ENCODE peak calls at places on chromosomes 1 and 21, in nine cellular contexts. M is astrocyte of the spinal cord; D is lower lobe of right lung; X is foreskin fibroblast; U is HL-60; H is CD4-positive, alpha-beta T cell; R is brain microvascular endothelial cell; B is BE2C; V is GM12878. N is an unnamed sample.

GRCh38 chr1:153612755-153613331 is at the start of gene S100A16:
- DNase-seq in M (peak), D (peak), X (peak), U (no peak), H (no peak), R (peak), B (no peak), V (no peak), N (peak)

GRCh38 chr1:248755505-248755904 is at the start of gene LYPD8:
- DNase-seq in M (no peak), D (no peak), X (no peak), U (no peak), H (no peak), R (no peak), B (no peak), V (no peak), N (no peak)

GRCh38 chr1:192913683-192914082 is 104.8 kb downstream of the RGS2 start:
- DNase-seq in M (no peak), D (no peak), X (no peak), U (no peak), H (no peak), R (no peak), B (no peak), V (no peak), N (no peak)

GRCh38 chr21:41228006-41228370 is 60.0 kb downstream of the BACE2 start:
- DNase-seq in M (no peak), D (no peak), X (no peak), U (no peak), H (no peak), R (no peak), B (no peak), V (no peak), N (no peak)

GRCh38 chr1:109910963-109911798 is 532 bp downstream of the CSF1 start:
- DNase-seq in M (no peak), D (no peak), X (no peak), U (no peak), H (peak), R (no peak), B (no peak), V (no peak), N (no peak)

GRCh38 chr21:45460011-45460565 is 55.1 kb downstream of the COL18A1 start:
- DNase-seq in M (no peak), D (no peak), X (no peak), U (no peak), H (no peak), R (no peak), B (no peak), V (no peak), N (no peak)

GRCh38 chr1:111402083-111402482 is 25.5 kb downstream of the OVGP1 start:
- DNase-seq in M (no peak), D (no peak), X (no peak), U (no peak), H (no peak), R (no peak), B (no peak), V (no peak), N (no peak)

GRCh38 chr1:215543191-215543606 is 23.9 kb upstream of the KCTD3 start:
- DNase-seq in M (peak), D (no peak), X (peak), U (no peak), H (no peak), R (no peak), B (peak), V (peak), N (no peak)

DNA sequence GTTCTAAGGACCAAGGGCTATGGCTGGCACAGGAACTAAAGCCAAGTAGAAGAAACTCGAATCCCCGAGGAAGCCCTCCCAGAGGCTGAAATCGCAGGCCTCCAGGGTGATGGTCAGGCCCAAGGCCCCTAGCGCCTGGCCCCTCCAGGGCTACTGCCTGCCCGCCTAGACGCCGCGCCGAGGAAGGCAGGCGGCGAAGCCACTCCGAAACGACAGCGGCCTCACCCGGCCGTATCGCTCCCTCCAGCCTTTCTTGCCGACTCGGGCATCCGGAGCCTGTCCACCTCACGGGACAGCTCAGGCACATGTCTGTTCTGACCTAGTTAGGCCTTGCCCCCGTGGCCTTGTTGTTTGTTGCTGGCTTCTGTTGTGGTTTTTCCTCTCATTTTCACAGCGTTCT is 9.7 kb upstream of the LHX8 start:
- DNase-seq in M (no peak), D (no peak), X (no peak), U (no peak), H (no peak), R (no peak), B (no peak), V (no peak), N (no peak)
- TF ChIP-seq CTCF in M (peak), D (no peak), X (no peak), U (no peak), H (no peak), R (no peak), B (no peak), V (no peak), N (no peak)

GRCh38 chr1:83773059-83773458 is 225.9 kb downstream of the TTLL7 start:
- DNase-seq in M (no peak), D (no peak), X (no peak), U (no peak), H (no peak), R (no peak), B (no peak), V (no peak), N (no peak)

GRCh38 chr1:83769072-83769471 is 229.9 kb downstream of the TTLL7 start:
- DNase-seq in M (no peak), D (no peak), X (no peak), U (no peak), H (no peak), R (no peak), B (no peak), V (no peak), N (no peak)

GRCh38 chr1:83766182-83766825 is 232.6 kb downstream of the TTLL7 start:
- DNase-seq in M (no peak), D (no peak), X (no peak), U (no peak), H (no peak), R (no peak), B (no peak), V (no peak), N (no peak)

GRCh38 chr1:83770322-83770661 is 228.6 kb downstream of the TTLL7 start:
- DNase-seq in M (no peak), D (no peak), X (no peak), U (no peak), H (no peak), R (no peak), B (no peak), V (no peak), N (no peak)

GRCh38 chr1:83769594-83770321 is 229.2 kb downstream of the TTLL7 start:
- DNase-seq in M (no peak), D (no peak), X (no peak), U (no peak), H (no peak), R (no peak), B (no peak), V (no peak), N (no peak)
- TF ChIP-seq CTCF in M (no peak), D (no peak), X (no peak), U (no peak), H (no peak), R (no peak), B (no peak), V (no peak), N (no peak)

GRCh38 chr1:157566484-157567300 is 14.4 kb upstream of the FCRL5 start:
- DNase-seq in M (no peak), D (no peak), X (no peak), U (peak), H (no peak), R (no peak), B (no peak), V (peak), N (no peak)
- TF ChIP-seq CTCF in M (no peak), D (no peak), X (no peak), U (no peak), H (no peak), R (no peak), B (no peak), V (no peak), N (no peak)

DNA sequence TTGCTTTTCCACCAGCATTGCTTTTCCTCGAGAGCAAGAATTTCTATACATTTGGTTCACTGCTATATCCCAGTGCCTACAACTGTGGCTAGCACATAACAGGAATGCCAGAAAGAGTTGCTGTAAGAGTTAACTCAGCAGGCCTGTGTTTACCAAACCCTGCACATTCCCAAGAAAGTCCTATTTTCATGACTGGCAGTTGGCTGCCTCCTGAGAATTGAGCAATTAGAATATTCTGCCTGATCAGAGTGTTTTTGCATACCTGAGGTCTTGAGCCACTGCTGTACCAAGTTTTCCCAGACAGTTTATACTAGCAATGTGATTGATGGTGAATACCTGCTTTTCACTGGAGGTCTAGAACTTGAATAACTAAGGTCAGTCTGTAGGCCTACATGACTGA is 2.7 kb upstream of the GNPAT start:
- DNase-seq in M (no peak), D (no peak), X (no peak), U (no peak), H (no peak), R (no peak), B (no peak), V (no peak), N (no peak)
- TF ChIP-seq CTCF in M (no peak), D (no peak), X (no peak), U (no peak), H (no peak), R (no peak), B (no peak), V (no peak), N (no peak)

DNA sequence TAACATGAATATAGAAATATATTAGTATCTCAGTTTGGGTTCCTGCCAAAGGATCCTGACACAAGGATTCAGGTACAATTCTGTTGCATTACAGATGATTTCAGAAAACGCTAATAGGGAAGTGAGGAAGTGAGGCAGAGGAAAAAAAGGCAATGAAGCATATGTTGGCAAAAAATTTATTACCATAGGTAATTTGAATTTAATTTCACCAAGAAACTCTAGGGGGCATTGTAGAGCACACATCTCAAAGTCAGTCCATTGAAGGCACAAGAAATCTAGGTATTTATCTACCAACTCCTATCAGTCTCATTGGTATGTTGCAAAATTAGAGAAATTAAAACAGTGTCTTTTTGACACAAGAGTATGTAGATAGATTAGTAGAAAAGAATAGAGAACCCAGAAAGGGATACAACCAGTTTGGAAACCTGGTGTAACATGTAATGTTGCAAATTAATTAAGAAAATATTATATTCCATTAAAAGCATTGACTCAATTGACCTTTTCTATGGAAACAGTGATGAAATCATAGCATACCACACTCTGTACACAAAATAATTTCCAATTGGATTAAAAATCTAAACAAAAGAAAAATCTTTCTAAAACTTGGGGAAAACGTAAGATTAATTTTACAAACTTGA is 104.9 kb upstream of the SNX7 start:
- DNase-seq in M (peak), D (no peak), X (no peak), U (no peak), H (no peak), R (no peak), B (no peak), V (no peak), N (no peak)
- TF ChIP-seq CTCF in M (peak), D (peak), X (peak), U (peak), H (no peak), R (peak), B (peak), V (peak), N (peak)

DNA sequence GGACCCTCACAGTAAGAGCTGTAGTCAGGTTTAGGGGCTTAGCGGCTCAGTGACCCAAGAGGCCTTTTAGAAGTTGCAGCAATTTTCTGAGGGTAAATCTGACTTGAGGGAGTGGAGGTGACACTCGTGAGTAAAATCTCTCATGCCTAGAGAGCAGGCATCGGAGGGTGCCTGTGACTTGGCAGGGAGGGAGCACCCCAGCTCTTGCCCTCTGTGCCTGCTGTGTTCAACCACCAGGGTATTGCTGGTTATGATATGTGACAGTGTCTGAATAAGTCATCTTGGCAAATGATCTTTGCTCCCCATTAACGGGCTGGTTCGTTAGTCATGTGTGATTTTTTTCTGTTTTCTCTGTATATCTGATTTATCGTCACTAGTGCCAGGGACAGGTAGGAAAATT is 5.9 kb downstream of the MAN1C1 start:
- DNase-seq in M (no peak), D (no peak), X (no peak), U (no peak), H (no peak), R (no peak), B (no peak), V (no peak), N (no peak)
- TF ChIP-seq CTCF in M (no peak), D (no peak), X (no peak), U (no peak), H (peak), R (no peak), B (no peak), V (no peak), N (no peak)

GRCh38 chr21:31107151-31107785 is 69.0 kb upstream of the KRTAP19-8 start:
- DNase-seq in M (no peak), D (no peak), X (no peak), U (no peak), H (no peak), R (no peak), B (no peak), V (no peak), N (no peak)

GRCh38 chr21:31110430-31110829 is 72.2 kb upstream of the KRTAP19-8 start:
- DNase-seq in M (peak), D (no peak), X (no peak), U (no peak), H (no peak), R (no peak), B (no peak), V (no peak), N (no peak)

GRCh38 chr21:31107871-31108270 is 69.6 kb upstream of the KRTAP19-8 start:
- DNase-seq in M (no peak), D (no peak), X (no peak), U (peak), H (no peak), R (no peak), B (no peak), V (no peak), N (no peak)

GRCh38 chr21:31111093-31111492 is 72.8 kb upstream of the KRTAP19-8 start:
- DNase-seq in M (peak), D (no peak), X (no peak), U (no peak), H (no peak), R (no peak), B (no peak), V (no peak), N (no peak)

GRCh38 chr21:31108969-31109368 is 70.7 kb upstream of the KRTAP19-8 start:
- DNase-seq in M (peak), D (no peak), X (no peak), U (no peak), H (no peak), R (no peak), B (no peak), V (no peak), N (no peak)
- TF ChIP-seq CTCF in M (peak), D (peak), X (peak), U (no peak), H (peak), R (peak), B (peak), V (peak), N (no peak)

GRCh38 chr1:36354486-36354885 is 31.0 kb upstream of the EVA1B start:
- DNase-seq in M (no peak), D (no peak), X (no peak), U (no peak), H (no peak), R (no peak), B (no peak), V (no peak), N (no peak)

GRCh38 chr1:36350659-36351171 is 27.3 kb upstream of the EVA1B start:
- DNase-seq in M (peak), D (peak), X (peak), U (no peak), H (peak), R (peak), B (no peak), V (no peak), N (no peak)

GRCh38 chr1:36351222-36351977 is 28.0 kb upstream of the EVA1B start:
- DNase-seq in M (peak), D (no peak), X (peak), U (no peak), H (no peak), R (peak), B (peak), V (no peak), N (no peak)

GRCh38 chr1:36352910-36353878 is 29.7 kb upstream of the EVA1B start:
- DNase-seq in M (peak), D (no peak), X (peak), U (no peak), H (no peak), R (peak), B (no peak), V (no peak), N (no peak)

DNA sequence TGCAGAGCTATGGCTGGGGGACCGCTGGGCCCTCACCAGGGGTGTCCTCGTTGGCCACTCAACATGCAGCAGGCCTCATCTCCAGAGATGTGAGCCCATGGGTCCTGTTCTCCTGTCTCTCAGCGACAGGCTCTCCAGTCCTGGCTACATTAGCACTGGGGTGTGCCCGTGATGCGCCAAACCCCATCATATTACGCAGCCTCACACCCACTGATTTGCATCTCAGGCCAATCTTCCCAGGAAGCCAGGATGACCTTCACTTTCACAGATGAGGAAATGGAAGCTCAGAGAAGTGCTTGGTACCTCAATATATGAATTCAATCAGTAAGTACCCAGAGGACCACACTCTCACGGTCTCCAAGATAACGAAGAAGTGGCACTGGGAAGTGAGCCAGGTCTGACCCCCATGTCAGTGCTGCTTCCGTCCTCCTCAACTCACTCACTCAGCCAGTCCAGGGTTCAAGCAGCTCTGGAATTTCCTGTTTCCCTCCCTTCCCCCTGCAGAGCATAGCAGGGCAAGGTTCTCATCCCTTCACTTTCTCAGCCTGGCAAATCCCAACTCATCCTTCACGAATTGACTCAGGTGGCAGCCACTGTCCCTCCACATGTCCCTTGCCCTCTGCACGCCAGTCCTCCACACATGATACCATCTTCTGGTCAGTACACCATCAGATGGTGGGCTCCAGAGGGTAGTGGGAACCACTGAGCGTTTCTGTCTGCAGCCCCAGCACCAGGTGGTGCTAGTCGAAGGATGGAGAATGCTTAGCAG is 28.9 kb upstream of the EVA1B start:
- DNase-seq in M (peak), D (no peak), X (peak), U (no peak), H (no peak), R (no peak), B (no peak), V (no peak), N (no peak)
- TF ChIP-seq CTCF in M (peak), D (no peak), X (no peak), U (no peak), H (no peak), R (peak), B (no peak), V (no peak), N (no peak)

DNA sequence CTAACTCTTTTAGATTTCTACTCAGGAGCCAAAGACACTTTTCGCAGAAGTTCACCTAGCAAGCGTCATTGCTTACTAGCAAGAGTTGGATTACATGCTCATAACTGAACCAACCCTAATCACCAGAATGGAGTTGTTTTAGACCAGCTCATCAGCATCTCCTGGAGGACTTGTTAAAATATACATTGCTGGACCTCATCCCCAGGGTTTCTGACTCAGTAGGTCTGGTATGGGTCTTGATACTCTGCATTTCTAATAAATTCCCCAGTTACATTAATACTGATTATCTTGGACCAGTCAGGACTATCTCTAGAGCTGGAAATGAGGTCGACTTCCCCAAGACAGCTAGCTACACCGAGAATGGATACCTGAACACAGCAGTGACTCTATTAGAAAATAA is 9.7 kb upstream of the PRDX6 start:
- DNase-seq in M (peak), D (no peak), X (no peak), U (no peak), H (no peak), R (peak), B (no peak), V (no peak), N (no peak)
- TF ChIP-seq CTCF in M (no peak), D (no peak), X (no peak), U (no peak), H (no peak), R (no peak), B (no peak), V (no peak), N (no peak)

GRCh38 chr21:39313457-39314154 is at the start of gene BRWD1:
- DNase-seq in M (peak), D (peak), X (peak), U (peak), H (peak), R (peak), B (peak), V (no peak), N (peak)
- TF ChIP-seq CTCF in M (peak), D (peak), X (peak), U (no peak), H (peak), R (no peak), B (peak), V (peak), N (peak)